ENCODE peak calls at places on chromosomes 13 and 19, in nine cellular contexts. One of them, this sample, is unnamed. For H3K9me3, the result is how much of the 10 kb centered on the place peaks cover.

GRCh38 chr19:39375929-39376328 is 15.0 kb downstream of the PAF1 start:
- DNase-seq in transverse colon: no peak
- DNase-seq in ascending aorta: no peak
- DNase-seq in H9: no peak
- DNase-seq in naive thymus-derived CD4-positive, alpha-beta T cell: no peak
- DNase-seq in aorta: no peak
- DNase-seq in neuronal stem cell: no peak
- DNase-seq in IMR-90: no peak
- DNase-seq in ovary: no peak
- DNase-seq in this sample: no peak

GRCh38 chr13:100423375-100423774 is 165.2 kb downstream of the GGACT start:
- DNase-seq in neuronal stem cell: no peak
- DNase-seq in transverse colon: no peak
- DNase-seq in IMR-90: peak
- DNase-seq in naive thymus-derived CD4-positive, alpha-beta T cell: no peak
- DNase-seq in H9: no peak
- DNase-seq in ovary: no peak
- DNase-seq in aorta: no peak
- DNase-seq in ascending aorta: no peak
- DNase-seq in this sample: no peak

GRCh38 chr13:27293873-27294515 is 23.4 kb downstream of the RASL11A start:
- DNase-seq in transverse colon: no peak
- DNase-seq in ascending aorta: no peak
- DNase-seq in H9: no peak
- DNase-seq in IMR-90: no peak
- DNase-seq in aorta: no peak
- DNase-seq in ovary: no peak
- DNase-seq in naive thymus-derived CD4-positive, alpha-beta T cell: peak
- DNase-seq in neuronal stem cell: no peak
- DNase-seq in this sample: no peak

GRCh38 chr19:14139944-14140343 is 3.6 kb upstream of the ASF1B start:
- DNase-seq in naive thymus-derived CD4-positive, alpha-beta T cell: no peak
- DNase-seq in transverse colon: no peak
- DNase-seq in ascending aorta: no peak
- DNase-seq in ovary: no peak
- DNase-seq in H9: no peak
- DNase-seq in IMR-90: no peak
- DNase-seq in neuronal stem cell: no peak
- DNase-seq in aorta: no peak
- DNase-seq in this sample: no peak

GRCh38 chr13:53126803-53127202 is 98.2 kb downstream of the OLFM4 start:
- DNase-seq in ascending aorta: no peak
- DNase-seq in H9: no peak
- DNase-seq in aorta: no peak
- DNase-seq in IMR-90: peak
- DNase-seq in transverse colon: no peak
- DNase-seq in neuronal stem cell: no peak
- DNase-seq in naive thymus-derived CD4-positive, alpha-beta T cell: no peak
- DNase-seq in ovary: no peak
- DNase-seq in this sample: no peak

GRCh38 chr19:10516671-10517286 is 468 bp downstream of the S1PR5 start:
- DNase-seq in aorta: no peak
- DNase-seq in naive thymus-derived CD4-positive, alpha-beta T cell: no peak
- DNase-seq in H9: no peak
- DNase-seq in IMR-90: no peak
- DNase-seq in neuronal stem cell: no peak
- DNase-seq in ovary: no peak
- DNase-seq in ascending aorta: no peak
- DNase-seq in transverse colon: no peak
- DNase-seq in this sample: no peak

GRCh38 chr19:47860602-47861297 is 1.7 kb downstream of the TPRX2 start:
- DNase-seq in ovary: no peak
- DNase-seq in naive thymus-derived CD4-positive, alpha-beta T cell: no peak
- DNase-seq in neuronal stem cell: no peak
- DNase-seq in ascending aorta: no peak
- DNase-seq in H9: peak
- DNase-seq in IMR-90: no peak
- DNase-seq in transverse colon: no peak
- DNase-seq in aorta: no peak
- DNase-seq in this sample: no peak

GRCh38 chr13:40613192-40613818 is 53.1 kb downstream of the FOXO1 start:
- DNase-seq in naive thymus-derived CD4-positive, alpha-beta T cell: peak
- DNase-seq in transverse colon: peak
- DNase-seq in neuronal stem cell: no peak
- DNase-seq in H9: no peak
- DNase-seq in IMR-90: no peak
- DNase-seq in ovary: no peak
- DNase-seq in ascending aorta: no peak
- DNase-seq in aorta: no peak
- DNase-seq in this sample: peak

GRCh38 chr13:99905814-99906213 is 65.8 kb downstream of the ZIC5 start:
- DNase-seq in ascending aorta: no peak
- DNase-seq in naive thymus-derived CD4-positive, alpha-beta T cell: no peak
- DNase-seq in IMR-90: no peak
- DNase-seq in H9: no peak
- DNase-seq in neuronal stem cell: no peak
- DNase-seq in ovary: no peak
- DNase-seq in transverse colon: no peak
- DNase-seq in aorta: no peak
- DNase-seq in this sample: no peak

GRCh38 chr13:73061478-73062275 is 2.9 kb downstream of the KLF5 start:
- DNase-seq in IMR-90: no peak
- DNase-seq in H9: no peak
- DNase-seq in neuronal stem cell: no peak
- DNase-seq in ascending aorta: no peak
- DNase-seq in naive thymus-derived CD4-positive, alpha-beta T cell: no peak
- DNase-seq in ovary: no peak
- DNase-seq in transverse colon: no peak
- DNase-seq in aorta: no peak
- DNase-seq in this sample: no peak

GRCh38 chr19:872266-872951 is 12.9 kb downstream of the CFD start:
- DNase-seq in aorta: no peak
- DNase-seq in naive thymus-derived CD4-positive, alpha-beta T cell: peak
- DNase-seq in neuronal stem cell: no peak
- DNase-seq in ovary: peak
- DNase-seq in ascending aorta: no peak
- DNase-seq in transverse colon: peak
- DNase-seq in H9: peak
- DNase-seq in IMR-90: peak
- DNase-seq in this sample: peak

GRCh38 chr19:10450853-10451609 is 30.7 kb downstream of the PDE4A start:
- DNase-seq in transverse colon: peak
- DNase-seq in neuronal stem cell: no peak
- DNase-seq in ascending aorta: no peak
- DNase-seq in aorta: no peak
- DNase-seq in H9: peak
- DNase-seq in IMR-90: no peak
- DNase-seq in naive thymus-derived CD4-positive, alpha-beta T cell: no peak
- DNase-seq in ovary: no peak
- DNase-seq in this sample: no peak

GRCh38 chr19:3025516-3025890 is 3.6 kb downstream of the TLE2 start:
- DNase-seq in H9: no peak
- DNase-seq in IMR-90: no peak
- DNase-seq in neuronal stem cell: no peak
- DNase-seq in ascending aorta: no peak
- DNase-seq in transverse colon: peak
- DNase-seq in naive thymus-derived CD4-positive, alpha-beta T cell: no peak
- DNase-seq in aorta: no peak
- DNase-seq in ovary: no peak
- DNase-seq in this sample: no peak

GRCh38 chr19:50658438-50659317 is 9.4 kb downstream of the C19orf81 start:
- DNase-seq in ovary: peak
- DNase-seq in naive thymus-derived CD4-positive, alpha-beta T cell: peak
- DNase-seq in IMR-90: peak
- DNase-seq in aorta: peak
- DNase-seq in transverse colon: peak
- DNase-seq in H9: peak
- DNase-seq in ascending aorta: no peak
- DNase-seq in neuronal stem cell: peak
- DNase-seq in this sample: no peak

GRCh38 chr19:50418186-50419021 is at the start of gene SPIB:
- DNase-seq in ascending aorta: no peak
- DNase-seq in ovary: no peak
- DNase-seq in neuronal stem cell: no peak
- DNase-seq in IMR-90: no peak
- DNase-seq in H9: peak
- DNase-seq in naive thymus-derived CD4-positive, alpha-beta T cell: no peak
- DNase-seq in aorta: no peak
- DNase-seq in transverse colon: no peak
- DNase-seq in this sample: no peak

GRCh38 chr19:34328982-34329381 is 36.0 kb upstream of the GPI start:
- DNase-seq in H9: no peak
- DNase-seq in neuronal stem cell: no peak
- DNase-seq in aorta: no peak
- DNase-seq in ascending aorta: no peak
- DNase-seq in naive thymus-derived CD4-positive, alpha-beta T cell: no peak
- DNase-seq in transverse colon: no peak
- DNase-seq in IMR-90: no peak
- DNase-seq in ovary: no peak
- DNase-seq in this sample: no peak

GRCh38 chr19:58055483-58055874 is 3.6 kb upstream of the ZNF135 start:
- DNase-seq in transverse colon: no peak
- DNase-seq in aorta: no peak
- DNase-seq in ascending aorta: no peak
- DNase-seq in neuronal stem cell: no peak
- DNase-seq in H9: no peak
- DNase-seq in IMR-90: no peak
- DNase-seq in naive thymus-derived CD4-positive, alpha-beta T cell: no peak
- DNase-seq in ovary: no peak
- DNase-seq in this sample: no peak

GRCh38 chr19:58053480-58054156 is 5.5 kb upstream of the ZNF135 start:
- DNase-seq in aorta: no peak
- DNase-seq in transverse colon: no peak
- DNase-seq in neuronal stem cell: no peak
- DNase-seq in ovary: no peak
- DNase-seq in IMR-90: no peak
- DNase-seq in ascending aorta: no peak
- DNase-seq in naive thymus-derived CD4-positive, alpha-beta T cell: no peak
- DNase-seq in H9: no peak
- DNase-seq in this sample: no peak

GRCh38 chr19:58056261-58056660 is 2.8 kb upstream of the ZNF135 start:
- DNase-seq in IMR-90: no peak
- DNase-seq in neuronal stem cell: no peak
- DNase-seq in ascending aorta: no peak
- DNase-seq in ovary: no peak
- DNase-seq in transverse colon: no peak
- DNase-seq in naive thymus-derived CD4-positive, alpha-beta T cell: no peak
- DNase-seq in H9: no peak
- DNase-seq in aorta: peak
- DNase-seq in this sample: no peak

GRCh38 chr19:58054792-58055482 is 4.1 kb upstream of the ZNF135 start:
- DNase-seq in transverse colon: peak
- DNase-seq in H9: peak
- DNase-seq in neuronal stem cell: no peak
- DNase-seq in ascending aorta: no peak
- DNase-seq in aorta: no peak
- DNase-seq in ovary: peak
- DNase-seq in naive thymus-derived CD4-positive, alpha-beta T cell: no peak
- DNase-seq in IMR-90: peak
- DNase-seq in this sample: no peak

GRCh38 chr19:58052256-58052655 is 6.8 kb upstream of the ZNF135 start:
- DNase-seq in aorta: no peak
- DNase-seq in ovary: no peak
- DNase-seq in naive thymus-derived CD4-positive, alpha-beta T cell: no peak
- DNase-seq in transverse colon: no peak
- DNase-seq in H9: no peak
- DNase-seq in ascending aorta: no peak
- DNase-seq in neuronal stem cell: no peak
- DNase-seq in IMR-90: no peak
- DNase-seq in this sample: no peak
- H3K9me3 ChIP-seq in aorta: under half
- H3K9me3 ChIP-seq in ovary: under half
- H3K9me3 ChIP-seq in naive thymus-derived CD4-positive, alpha-beta T cell: half or more
- H3K9me3 ChIP-seq in transverse colon: under half
- H3K9me3 ChIP-seq in H9: under half
- H3K9me3 ChIP-seq in ascending aorta: under half
- H3K9me3 ChIP-seq in neuronal stem cell: under half
- H3K9me3 ChIP-seq in IMR-90: half or more
- H3K9me3 ChIP-seq in this sample: under half

DNA sequence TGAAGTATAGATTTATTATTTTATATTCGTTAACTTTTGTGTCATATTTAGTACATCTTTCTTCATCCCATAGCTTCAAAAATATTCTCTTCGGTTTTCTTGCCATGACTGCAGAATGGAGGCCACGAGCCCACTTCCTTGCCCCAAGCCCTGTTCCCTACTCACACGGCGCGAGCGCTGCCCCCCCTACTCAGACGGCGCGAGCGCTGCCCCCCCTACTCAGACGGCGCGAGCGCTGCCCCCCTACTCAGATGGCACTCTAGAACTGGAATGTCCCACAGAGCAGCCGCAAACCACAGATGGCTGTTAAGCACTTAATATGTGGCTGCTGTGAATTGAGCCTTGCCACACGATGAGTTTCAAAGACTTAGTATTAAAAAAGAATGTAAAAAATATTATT is 102.2 kb upstream of the PEG3 start:
- DNase-seq in transverse colon: peak
- DNase-seq in IMR-90: no peak
- DNase-seq in ovary: peak
- DNase-seq in H9: peak
- DNase-seq in naive thymus-derived CD4-positive, alpha-beta T cell: no peak
- DNase-seq in aorta: peak
- DNase-seq in ascending aorta: no peak
- DNase-seq in neuronal stem cell: peak
- DNase-seq in this sample: no peak
- H3K9me3 ChIP-seq in transverse colon: under half
- H3K9me3 ChIP-seq in IMR-90: under half
- H3K9me3 ChIP-seq in ovary: under half
- H3K9me3 ChIP-seq in H9: half or more
- H3K9me3 ChIP-seq in naive thymus-derived CD4-positive, alpha-beta T cell: under half
- H3K9me3 ChIP-seq in aorta: under half
- H3K9me3 ChIP-seq in ascending aorta: under half
- H3K9me3 ChIP-seq in neuronal stem cell: under half
- H3K9me3 ChIP-seq in this sample: under half

DNA sequence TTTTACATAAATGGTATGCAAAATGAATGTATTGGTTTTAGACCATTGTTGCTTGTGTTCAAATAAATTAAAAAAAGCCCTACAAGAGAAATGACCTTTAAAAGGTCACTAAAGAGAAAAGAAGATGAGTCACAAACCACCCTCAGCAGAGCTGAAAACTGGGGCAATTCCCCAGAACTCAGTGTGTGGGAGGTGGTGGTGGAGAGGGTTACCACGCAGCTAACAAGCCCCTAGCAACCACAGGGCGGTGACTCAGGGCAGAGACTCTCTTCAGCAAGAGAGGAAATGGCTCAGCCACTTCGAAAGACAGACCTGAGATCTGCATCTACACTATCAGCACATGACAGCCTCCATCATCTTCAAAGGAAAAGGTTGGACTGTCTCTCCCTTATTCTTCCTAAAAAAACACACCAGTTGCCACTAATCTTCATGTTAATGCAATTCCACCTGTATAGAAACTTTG is 29.4 kb upstream of the NDFIP2 start:
- DNase-seq in aorta: no peak
- DNase-seq in ovary: no peak
- DNase-seq in IMR-90: peak
- DNase-seq in ascending aorta: no peak
- DNase-seq in naive thymus-derived CD4-positive, alpha-beta T cell: peak
- DNase-seq in neuronal stem cell: no peak
- DNase-seq in transverse colon: peak
- DNase-seq in H9: peak
- DNase-seq in this sample: peak
- H3K9me3 ChIP-seq in aorta: under half
- H3K9me3 ChIP-seq in ovary: under half
- H3K9me3 ChIP-seq in IMR-90: under half
- H3K9me3 ChIP-seq in ascending aorta: under half
- H3K9me3 ChIP-seq in naive thymus-derived CD4-positive, alpha-beta T cell: under half
- H3K9me3 ChIP-seq in neuronal stem cell: under half
- H3K9me3 ChIP-seq in transverse colon: under half
- H3K9me3 ChIP-seq in H9: under half
- H3K9me3 ChIP-seq in this sample: under half

GRCh38 chr19:21789761-21790160 is 22.4 kb upstream of the ZNF100 start:
- DNase-seq in ascending aorta: no peak
- DNase-seq in aorta: no peak
- DNase-seq in transverse colon: no peak
- DNase-seq in H9: no peak
- DNase-seq in naive thymus-derived CD4-positive, alpha-beta T cell: no peak
- DNase-seq in ovary: no peak
- DNase-seq in neuronal stem cell: no peak
- DNase-seq in IMR-90: no peak
- DNase-seq in this sample: no peak
- H3K9me3 ChIP-seq in ascending aorta: under half
- H3K9me3 ChIP-seq in aorta: under half
- H3K9me3 ChIP-seq in transverse colon: under half
- H3K9me3 ChIP-seq in H9: under half
- H3K9me3 ChIP-seq in naive thymus-derived CD4-positive, alpha-beta T cell: under half
- H3K9me3 ChIP-seq in ovary: under half
- H3K9me3 ChIP-seq in neuronal stem cell: under half
- H3K9me3 ChIP-seq in IMR-90: under half
- H3K9me3 ChIP-seq in this sample: under half